ENCODE peak calls at places on chromosomes 6 and 20, in four cellular contexts. One of them, this sample, is unnamed.

GRCh38 chr6:118893095-118893881 is 664 bp upstream of the ASF1A start:
- DNase-seq in H1: no peak
- DNase-seq in K562: peak; percentile 33
- DNase-seq in HepG2: peak; percentile 49
- DNase-seq in this sample: peak; percentile 87

GRCh38 chr6:8177721-8178120 is 75.4 kb upstream of the EEF1E1 start:
- DNase-seq in H1: no peak
- DNase-seq in K562: no peak
- DNase-seq in HepG2: no peak
- DNase-seq in this sample: no peak

GRCh38 chr20:31674895-31675827 is 37.4 kb downstream of the COX4I2 start:
- DNase-seq in H1: no peak
- DNase-seq in K562: peak; percentile 76
- DNase-seq in HepG2: no peak
- DNase-seq in this sample: peak; percentile 84

GRCh38 chr20:5001174-5002076 is at the start of gene SLC23A2:
- DNase-seq in K562: peak; percentile 81
- DNase-seq in HepG2: no peak
- DNase-seq in H1: peak; percentile 75
- DNase-seq in this sample: peak; percentile 17

GRCh38 chr20:51529027-51529749 is 13.3 kb downstream of the NFATC2 start:
- DNase-seq in HepG2: no peak
- DNase-seq in H1: no peak
- DNase-seq in K562: peak; percentile 46
- DNase-seq in this sample: peak; percentile 30

GRCh38 chr6:167465497-167465896 is 140.6 kb downstream of the TTLL2 start:
- DNase-seq in K562: no peak
- DNase-seq in HepG2: no peak
- DNase-seq in H1: no peak
- DNase-seq in this sample: no peak

GRCh38 chr6:125700591-125701353 is 48.7 kb upstream of the HEY2 start:
- DNase-seq in HepG2: no peak
- DNase-seq in K562: no peak
- DNase-seq in H1: no peak
- DNase-seq in this sample: no peak

GRCh38 chr20:49938173-49939163 is 2.3 kb downstream of the RNF114 start:
- DNase-seq in HepG2: no peak
- DNase-seq in H1: no peak
- DNase-seq in K562: no peak
- DNase-seq in this sample: peak; percentile 49

GRCh38 chr6:161164182-161164625 is 109.7 kb downstream of the AGPAT4 start:
- DNase-seq in HepG2: no peak
- DNase-seq in K562: no peak
- DNase-seq in H1: no peak
- DNase-seq in this sample: no peak

GRCh38 chr6:41508479-41508878 is 37.7 kb upstream of the FOXP4 start:
- DNase-seq in H1: no peak
- DNase-seq in HepG2: no peak
- DNase-seq in K562: no peak
- DNase-seq in this sample: no peak

GRCh38 chr6:17556014-17556413 is 44.1 kb upstream of the FAM8A1 start:
- DNase-seq in HepG2: no peak
- DNase-seq in H1: no peak
- DNase-seq in K562: no peak
- DNase-seq in this sample: peak; percentile 3

GRCh38 chr20:64114356-64114971 is 7.1 kb upstream of the NPBWR2 start:
- DNase-seq in HepG2: no peak
- DNase-seq in H1: peak; percentile 40
- DNase-seq in K562: no peak
- DNase-seq in this sample: no peak

GRCh38 chr6:87673237-87673636 is 28.8 kb downstream of the AKIRIN2 start:
- DNase-seq in H1: no peak
- DNase-seq in HepG2: no peak
- DNase-seq in K562: no peak
- DNase-seq in this sample: no peak

GRCh38 chr20:63830821-63831593 is at the start of gene ZBTB46:
- DNase-seq in K562: peak; percentile 97
- DNase-seq in H1: no peak
- DNase-seq in HepG2: no peak
- DNase-seq in this sample: no peak

GRCh38 chr6:132404736-132405135 is 3.5 kb upstream of the MOXD1 start:
- DNase-seq in H1: no peak
- DNase-seq in K562: no peak
- DNase-seq in HepG2: no peak
- DNase-seq in this sample: no peak

GRCh38 chr6:20647585-20647984 is 113.3 kb downstream of the CDKAL1 start:
- DNase-seq in H1: no peak
- DNase-seq in HepG2: no peak
- DNase-seq in K562: no peak
- DNase-seq in this sample: peak; percentile 71

GRCh38 chr6:37688088-37688850 is 9.4 kb downstream of the MDGA1 start:
- DNase-seq in H1: no peak
- DNase-seq in HepG2: no peak
- DNase-seq in K562: no peak
- DNase-seq in this sample: no peak

GRCh38 chr6:45419574-45420082 is 41.9 kb upstream of the SUPT3H start:
- DNase-seq in K562: peak; percentile 26
- DNase-seq in H1: peak; percentile 76
- DNase-seq in HepG2: peak; percentile 42
- DNase-seq in this sample: peak; percentile 22

GRCh38 chr20:58251979-58252591 is 23.6 kb upstream of the ANKRD60 start:
- DNase-seq in K562: peak; percentile 68
- DNase-seq in H1: no peak
- DNase-seq in HepG2: peak; percentile 88
- DNase-seq in this sample: peak; percentile 80

GRCh38 chr6:114024746-114025145 is 53.8 kb upstream of the HDAC2 start:
- DNase-seq in K562: no peak
- DNase-seq in HepG2: no peak
- DNase-seq in H1: no peak
- DNase-seq in this sample: no peak

GRCh38 chr20:61708891-61709290 is 356.8 kb downstream of the TAF4 start:
- DNase-seq in K562: no peak
- DNase-seq in HepG2: no peak
- DNase-seq in H1: no peak
- DNase-seq in this sample: no peak

GRCh38 chr20:61706562-61706961 is 359.1 kb downstream of the TAF4 start:
- DNase-seq in HepG2: no peak
- DNase-seq in H1: no peak
- DNase-seq in K562: no peak
- DNase-seq in this sample: no peak

GRCh38 chr20:61702246-61702645 is 363.4 kb downstream of the TAF4 start:
- DNase-seq in K562: no peak
- DNase-seq in H1: no peak
- DNase-seq in HepG2: no peak
- DNase-seq in this sample: no peak

GRCh38 chr20:61704661-61705060 is 361.0 kb downstream of the TAF4 start:
- DNase-seq in K562: no peak
- DNase-seq in HepG2: no peak
- DNase-seq in H1: no peak
- DNase-seq in this sample: no peak

GRCh38 chr20:61705909-61706308 is 359.8 kb downstream of the TAF4 start:
- DNase-seq in K562: no peak
- DNase-seq in H1: no peak
- DNase-seq in HepG2: no peak
- DNase-seq in this sample: no peak
- TF ChIP-seq JUN in K562: no peak
- TF ChIP-seq JUN in H1: no peak
- TF ChIP-seq JUN in HepG2: no peak
- TF ChIP-seq JUN in this sample: no peak

DNA sequence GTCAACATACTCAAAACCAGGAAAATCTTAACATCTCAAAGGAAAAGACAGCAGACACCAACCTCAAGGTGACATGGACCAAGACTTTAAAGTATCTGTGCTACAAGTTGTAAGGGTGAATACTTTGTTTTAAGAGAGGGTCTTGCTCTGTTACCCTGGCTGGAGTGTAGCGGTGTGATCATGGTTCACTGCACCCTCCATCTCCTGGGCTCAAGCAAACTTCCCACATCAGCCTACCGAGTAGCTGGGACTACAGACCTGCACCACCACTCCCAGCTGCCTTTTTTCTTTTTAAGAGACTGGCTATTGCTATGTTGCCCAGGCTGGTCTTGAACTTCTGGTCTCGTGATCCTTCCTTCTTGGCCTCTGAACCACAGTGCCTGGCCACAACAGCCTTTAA is 9.7 kb downstream of the AMD1 start:
- DNase-seq in HepG2: no peak
- DNase-seq in K562: no peak
- DNase-seq in H1: no peak
- DNase-seq in this sample: no peak
- TF ChIP-seq POLR2AphosphoS5 in HepG2: peak; percentile 44
- TF ChIP-seq POLR2AphosphoS5 in K562: no peak
- TF ChIP-seq POLR2AphosphoS5 in H1: no peak
- TF ChIP-seq POLR2AphosphoS5 in this sample: no peak

DNA sequence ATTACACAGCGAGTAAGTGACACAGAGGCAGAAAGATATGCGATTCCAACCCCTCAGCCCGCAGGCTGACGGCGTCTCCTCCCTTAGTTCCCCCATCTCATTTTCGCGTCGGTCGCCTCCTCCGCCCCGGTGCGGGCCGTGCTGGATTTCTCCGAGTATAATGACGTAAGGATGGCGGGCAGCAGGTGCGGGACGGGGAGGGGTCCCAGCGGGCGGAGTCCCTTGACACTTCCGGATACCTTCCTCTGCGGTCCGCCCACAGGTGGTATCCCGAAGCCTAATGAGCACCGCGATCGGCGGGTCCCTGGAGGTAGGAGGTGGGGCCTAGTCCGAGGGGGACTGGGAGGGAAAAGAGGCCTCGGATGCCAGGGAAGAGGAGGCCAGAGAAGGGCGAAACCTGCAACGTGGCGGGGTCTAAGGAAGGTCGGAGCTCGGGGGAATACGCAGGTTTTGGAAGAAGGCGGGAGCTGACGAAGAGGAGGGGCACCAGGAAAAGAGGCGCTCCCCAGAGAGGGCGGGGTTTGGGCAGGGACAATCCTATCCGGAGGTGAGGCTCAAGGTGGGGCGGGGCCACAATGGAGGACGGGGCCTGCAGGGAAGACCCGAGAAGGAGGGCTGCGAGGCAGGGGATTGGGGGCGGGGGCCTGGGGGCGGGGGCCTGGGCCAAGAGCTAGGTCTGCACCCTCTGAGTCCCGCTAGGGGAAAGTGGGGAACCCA is 3.6 kb downstream of the PRSS16 start:
- DNase-seq in H1: peak; percentile 96
- DNase-seq in K562: peak; percentile 95
- DNase-seq in HepG2: no peak
- DNase-seq in this sample: no peak
- TF ChIP-seq JUN in H1: peak; percentile 16
- TF ChIP-seq JUN in K562: no peak
- TF ChIP-seq JUN in HepG2: no peak
- TF ChIP-seq JUN in this sample: no peak

GRCh38 chr6:156883497-156884252 is 106.5 kb downstream of the ARID1B start:
- DNase-seq in HepG2: no peak
- DNase-seq in K562: no peak
- DNase-seq in H1: no peak
- DNase-seq in this sample: peak; percentile 49
- TF ChIP-seq POLR2AphosphoS5 in HepG2: no peak
- TF ChIP-seq POLR2AphosphoS5 in K562: no peak
- TF ChIP-seq POLR2AphosphoS5 in H1: no peak
- TF ChIP-seq POLR2AphosphoS5 in this sample: no peak

GRCh38 chr6:144215402-144215931 is 65.2 kb downstream of the STX11 start:
- DNase-seq in HepG2: peak; percentile 23
- DNase-seq in K562: peak; percentile 73
- DNase-seq in H1: no peak
- DNase-seq in this sample: no peak
- TF ChIP-seq JUN in HepG2: no peak
- TF ChIP-seq JUN in K562: no peak
- TF ChIP-seq JUN in H1: no peak
- TF ChIP-seq JUN in this sample: no peak

GRCh38 chr6:82062219-82062618 is 185.3 kb downstream of the IBTK start:
- DNase-seq in H1: no peak
- DNase-seq in K562: no peak
- DNase-seq in HepG2: no peak
- DNase-seq in this sample: no peak

GRCh38 chr6:82056567-82056966 is 191.0 kb downstream of the IBTK start:
- DNase-seq in HepG2: no peak
- DNase-seq in H1: no peak
- DNase-seq in K562: no peak
- DNase-seq in this sample: no peak

GRCh38 chr6:82057846-82058554 is 189.5 kb downstream of the IBTK start:
- DNase-seq in HepG2: no peak
- DNase-seq in K562: no peak
- DNase-seq in H1: no peak
- DNase-seq in this sample: peak; percentile 84
- TF ChIP-seq POLR2AphosphoS5 in HepG2: no peak
- TF ChIP-seq POLR2AphosphoS5 in K562: no peak
- TF ChIP-seq POLR2AphosphoS5 in H1: no peak
- TF ChIP-seq POLR2AphosphoS5 in this sample: no peak

DNA sequence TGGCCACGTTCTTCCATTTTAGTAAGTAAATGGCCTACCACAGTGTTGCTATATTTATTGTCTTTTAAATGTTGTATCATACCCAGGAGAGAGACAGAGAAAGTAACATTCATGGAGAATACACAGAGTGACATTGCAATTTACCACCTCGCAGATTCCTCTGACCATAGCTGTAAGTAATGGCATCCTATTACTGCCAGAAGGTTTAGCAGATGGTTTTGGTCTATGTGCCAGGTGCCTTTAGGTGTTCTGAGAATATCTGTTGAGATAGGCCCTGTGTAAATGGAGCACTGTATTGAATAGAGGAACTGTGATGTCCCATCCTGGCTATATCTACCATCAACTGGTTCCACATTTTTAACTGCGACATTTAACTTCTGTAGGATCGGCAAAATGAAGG is 559.6 kb downstream of the KIF16B start:
- DNase-seq in K562: no peak
- DNase-seq in HepG2: no peak
- DNase-seq in H1: no peak
- DNase-seq in this sample: no peak
- TF ChIP-seq JUN in K562: no peak
- TF ChIP-seq JUN in HepG2: no peak
- TF ChIP-seq JUN in H1: no peak
- TF ChIP-seq JUN in this sample: no peak

This sample was measured in endothelial cell of umbilical vein.